ENCODE peak calls at places on chromosomes 5 and 9, in six cellular contexts. H, W, N, M, J and F are unnamed samples.

GRCh38 chr9:137423001-137423809 is at the start of the genes EXD3 and NOXA1:
- DNase-seq in W (peak), M (peak), J (peak), H (peak), N (peak), F (peak)

GRCh38 chr9:111949919-111950318 is 53.3 kb downstream of the UGCG start:
- DNase-seq in N (no peak), H (peak), J (no peak), W (no peak), M (no peak), F (no peak)

GRCh38 chr5:150641006-150641570 is 628 bp downstream of the SYNPO start:
- DNase-seq in N (no peak), H (peak), J (no peak), W (no peak), M (peak), F (no peak)

GRCh38 chr9:129640086-129640870 is 1.7 kb downstream of the ASB6 start:
- DNase-seq in W (no peak), H (peak), N (no peak), M (no peak), J (peak), F (no peak)

GRCh38 chr9:98854206-98854756 is 46.8 kb downstream of the GALNT12 start:
- DNase-seq in M (no peak), N (no peak), J (no peak), W (no peak), H (peak), F (no peak)

GRCh38 chr9:129145316-129145715 is 32.7 kb downstream of the IER5L start:
- DNase-seq in N (no peak), J (no peak), M (no peak), H (no peak), W (no peak), F (no peak)

GRCh38 chr5:92543246-92543645 is 1037.8 kb downstream of the NR2F1-AS1 start:
- DNase-seq in H (no peak), N (no peak), M (no peak), W (no peak), J (no peak), F (no peak)

GRCh38 chr5:42813533-42813932 is 1.8 kb upstream of the SELENOP start:
- DNase-seq in H (no peak), M (peak), J (no peak), N (peak), W (no peak), F (no peak)

GRCh38 chr5:59317023-59317771 is 576.3 kb downstream of the PDE4D start:
- DNase-seq in W (no peak), H (no peak), N (no peak), M (no peak), J (peak), F (no peak)

GRCh38 chr9:131752231-131752884 is 12.5 kb upstream of the RAPGEF1 start:
- DNase-seq in M (no peak), W (no peak), N (no peak), H (no peak), J (no peak), F (peak)

GRCh38 chr9:133918123-133918813 is 73.9 kb downstream of the VAV2 start:
- DNase-seq in N (no peak), H (peak), J (no peak), M (no peak), W (no peak), F (no peak)

GRCh38 chr5:14211818-14212799 is 69.0 kb downstream of the TRIO start:
- DNase-seq in W (no peak), N (no peak), M (no peak), H (no peak), J (no peak), F (peak)

GRCh38 chr5:81852277-81853004 is 101.5 kb upstream of the SSBP2 start:
- DNase-seq in H (peak), W (peak), J (no peak), N (peak), M (no peak), F (peak)

GRCh38 chr5:53923969-53924876 is 363.8 kb downstream of the NDUFS4 start:
- DNase-seq in W (no peak), M (no peak), J (no peak), H (peak), N (no peak), F (no peak)

GRCh38 chr5:89981871-89982773 is 427.4 kb downstream of the CETN3 start:
- DNase-seq in H (no peak), W (no peak), M (no peak), N (no peak), J (no peak), F (no peak)

GRCh38 chr5:1840741-1841521 is 39.7 kb downstream of the NDUFS6 start:
- DNase-seq in H (no peak), J (no peak), N (peak), W (no peak), M (no peak), F (no peak)

GRCh38 chr5:13478831-13479465 is 465.5 kb downstream of the DNAH5 start:
- DNase-seq in M (peak), W (no peak), N (peak), H (peak), J (peak), F (peak)

GRCh38 chr9:79542735-79543504 is 28.8 kb upstream of the TLE4 start:
- DNase-seq in H (no peak), J (no peak), N (no peak), M (no peak), W (no peak), F (no peak)

GRCh38 chr9:131045300-131046092 is 36.5 kb downstream of the LAMC3 start:
- DNase-seq in M (no peak), W (no peak), J (no peak), N (no peak), H (no peak), F (peak)

GRCh38 chr9:77018058-77019009 is 1.1 kb upstream of the FOXB2 start:
- DNase-seq in N (peak), J (no peak), W (no peak), M (no peak), H (no peak), F (no peak)

GRCh38 chr5:133848306-133848924 is 120.0 kb downstream of the C5orf15 start:
- DNase-seq in H (peak), W (no peak), M (peak), N (peak), J (peak), F (no peak)

GRCh38 chr5:32299059-32299677 is 13.6 kb downstream of the MTMR12 start:
- DNase-seq in M (no peak), H (no peak), W (no peak), N (no peak), J (no peak), F (peak)

GRCh38 chr5:95927927-95928723 is 33.5 kb downstream of the ELL2 start:
- DNase-seq in J (no peak), M (no peak), H (no peak), W (no peak), N (no peak), F (no peak)

GRCh38 chr9:27548055-27548741 is 18.6 kb upstream of the MOB3B start:
- DNase-seq in N (no peak), J (peak), H (peak), M (no peak), W (peak), F (peak)

GRCh38 chr9:134591082-134591571 is 50.5 kb upstream of the COL5A1 start:
- DNase-seq in W (no peak), N (no peak), H (no peak), J (no peak), M (no peak), F (no peak)

GRCh38 chr5:1266791-1267190 is 28.1 kb downstream of the TERT start:
- DNase-seq in N (no peak), W (no peak), M (no peak), H (no peak), J (no peak), F (no peak)

GRCh38 chr9:105979359-105979758 is 285.0 kb downstream of the TMEM38B start:
- DNase-seq in J (no peak), W (no peak), N (no peak), H (no peak), M (no peak), F (no peak)

GRCh38 chr5:59348189-59348588 is 545.3 kb downstream of the PDE4D start:
- DNase-seq in J (peak), H (no peak), N (no peak), M (peak), W (no peak), F (no peak)

GRCh38 chr5:174910245-174910737 is 185.9 kb downstream of the MSX2 start:
- DNase-seq in W (peak), J (peak), N (peak), H (peak), M (peak), F (peak)

GRCh38 chr5:1733369-1733768 is 66.3 kb downstream of the MRPL36 start:
- DNase-seq in J (no peak), W (no peak), N (peak), H (no peak), M (no peak), F (no peak)

GRCh38 chr9:9612755-9613154 is 1000.0 kb downstream of the PTPRD start:
- DNase-seq in H (no peak), J (no peak), W (no peak), M (no peak), N (no peak), F (no peak)

GRCh38 chr5:126969548-126969947 is 60.8 kb downstream of the MARCHF3 start:
- DNase-seq in W (no peak), H (no peak), M (no peak), N (no peak), J (no peak), F (peak)

GRCh38 chr5:72407541-72407940 is 87.4 kb downstream of the PTCD2 start:
- DNase-seq in W (no peak), M (no peak), J (peak), H (no peak), N (no peak), F (no peak)

GRCh38 chr5:135493406-135494180 is 41.4 kb upstream of the TIFAB start:
- DNase-seq in H (peak), J (peak), N (no peak), M (no peak), W (peak), F (no peak)

GRCh38 chr5:36298546-36298945 is 3.2 kb downstream of the RANBP3L start:
- DNase-seq in M (no peak), N (no peak), H (peak), W (no peak), J (no peak), F (no peak)

GRCh38 chr9:133710661-133711427 is 27.3 kb downstream of the SARDH start:
- DNase-seq in M (no peak), N (no peak), J (no peak), W (no peak), H (no peak), F (no peak)

GRCh38 chr9:137156567-137157375 is 13.1 kb downstream of the LRRC26 start:
- DNase-seq in H (no peak), J (no peak), N (peak), W (no peak), M (no peak), F (peak)

DNA sequence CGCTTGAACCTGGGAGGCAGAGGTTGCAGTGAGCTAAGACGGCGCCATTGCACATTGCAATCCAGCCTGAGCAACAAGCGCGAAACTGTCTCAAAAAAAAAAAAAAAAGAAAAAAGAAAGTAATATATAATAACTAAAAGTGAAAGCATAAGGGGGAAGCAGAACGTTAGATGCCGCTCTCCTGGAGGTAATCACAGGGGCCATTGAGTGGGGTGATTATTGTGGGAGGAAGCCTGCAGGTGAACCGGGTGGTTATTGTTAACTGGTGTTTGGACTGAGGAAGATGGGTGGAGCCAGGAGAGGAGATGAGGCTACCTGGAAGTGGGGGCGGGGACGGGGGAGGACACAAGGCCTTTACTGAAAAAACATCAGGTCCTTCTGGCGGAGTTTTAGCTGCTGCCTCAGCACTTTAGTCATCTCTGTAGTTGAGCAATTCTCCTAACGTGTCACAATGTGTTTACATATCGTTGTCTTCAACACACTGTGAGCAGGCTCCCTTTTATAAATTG is 5.3 kb upstream of the TJP2 start:
- DNase-seq in W (no peak), J (peak), H (peak), N (peak), M (peak), F (peak)
- H2AFZ ChIP-seq in W (no peak), J (no peak), H (no peak), N (no peak), M (no peak), F (no peak)

GRCh38 chr5:172667786-172668735 is 27.0 kb downstream of the NEURL1B start:
- DNase-seq in H (no peak), W (no peak), N (no peak), J (no peak), M (no peak), F (no peak)
- H2AFZ ChIP-seq in H (no peak), W (no peak), N (no peak), J (no peak), M (no peak), F (no peak)

DNA sequence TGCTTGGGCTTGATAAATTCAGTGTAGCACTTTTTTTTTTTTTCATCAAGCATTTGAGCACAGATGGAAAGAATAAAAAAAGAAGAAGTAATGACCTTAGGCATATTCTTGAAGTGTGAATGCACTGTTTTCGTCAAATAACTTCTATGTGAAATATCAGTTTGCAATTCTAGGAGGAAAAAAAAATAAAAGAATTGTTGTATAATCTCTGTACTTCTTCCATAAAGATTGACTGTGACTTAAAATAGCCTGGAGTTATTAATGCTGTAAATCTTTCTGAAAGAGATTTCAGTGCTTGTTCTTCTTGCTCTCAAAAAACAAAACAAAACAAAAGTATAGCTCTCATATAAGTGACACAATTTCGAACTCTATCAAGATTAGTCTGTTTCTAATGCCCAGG is 536.9 kb upstream of the ZNF608 start:
- DNase-seq in M (no peak), W (no peak), N (no peak), H (no peak), J (no peak), F (no peak)
- H2AFZ ChIP-seq in M (no peak), W (no peak), N (no peak), H (no peak), J (no peak), F (no peak)

GRCh38 chr9:93461810-93462209 is 8.4 kb upstream of the FAM120AOS start:
- DNase-seq in M (no peak), H (no peak), J (no peak), W (no peak), N (no peak), F (no peak)
- H2AFZ ChIP-seq in M (no peak), H (no peak), J (no peak), W (no peak), N (no peak), F (no peak)

GRCh38 chr9:8431505-8431904 is 631.9 kb upstream of the DMAC1 start:
- DNase-seq in H (no peak), M (no peak), J (no peak), W (no peak), N (no peak), F (no peak)
- H2AFZ ChIP-seq in H (no peak), M (no peak), J (no peak), W (no peak), N (no peak), F (no peak)

GRCh38 chr9:126790561-126790960 is 14.3 kb upstream of the ZBTB43 start:
- DNase-seq in J (no peak), H (no peak), W (no peak), N (no peak), M (no peak), F (no peak)

GRCh38 chr9:126796758-126797157 is 8.1 kb upstream of the ZBTB43 start:
- DNase-seq in N (no peak), M (peak), W (no peak), J (no peak), H (no peak), F (no peak)

GRCh38 chr9:126791406-126792230 is 13.2 kb upstream of the ZBTB43 start:
- DNase-seq in H (peak), J (peak), N (no peak), W (no peak), M (peak), F (no peak)

GRCh38 chr9:126794441-126794840 is 10.4 kb upstream of the ZBTB43 start:
- DNase-seq in W (no peak), H (no peak), M (no peak), J (no peak), N (no peak), F (no peak)

DNA sequence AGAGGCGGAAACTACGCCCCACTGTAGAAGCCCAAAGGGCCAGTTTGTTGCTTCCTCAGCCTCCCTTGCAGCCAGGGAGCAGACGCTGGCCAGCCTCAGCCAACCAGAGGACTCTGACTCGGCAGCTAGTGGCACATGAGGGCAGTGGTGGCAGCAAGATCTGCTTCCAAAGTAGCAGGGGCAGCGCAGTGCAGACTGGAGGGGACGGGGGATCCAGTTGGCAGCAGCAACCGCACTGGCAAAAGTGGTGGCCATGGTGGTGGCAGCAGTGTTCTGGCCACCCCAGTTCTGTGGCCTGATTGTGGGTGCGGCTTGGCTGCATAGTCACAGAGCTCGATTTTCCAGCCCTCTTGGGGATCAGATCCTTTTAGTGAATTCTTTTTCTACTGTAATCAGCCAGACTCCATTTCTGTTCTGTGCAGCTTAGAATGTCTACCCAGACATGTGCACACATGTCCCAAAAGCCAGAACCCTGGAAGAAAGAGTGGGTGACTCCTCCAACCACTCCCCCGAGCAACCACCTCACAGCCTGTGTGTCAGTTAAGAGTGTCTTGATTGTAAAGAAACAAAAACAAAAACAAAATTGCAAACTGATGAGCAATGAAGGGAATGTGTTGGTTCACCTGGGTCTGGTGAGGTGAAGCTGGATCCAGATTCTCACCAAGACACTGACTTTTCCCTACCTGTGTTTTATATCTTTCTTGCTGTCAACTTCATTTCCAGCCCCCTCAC is 11.0 kb upstream of the ZBTB43 start:
- DNase-seq in W (no peak), H (no peak), J (peak), M (no peak), N (no peak), F (no peak)
- H2AFZ ChIP-seq in W (no peak), H (no peak), J (peak), M (no peak), N (no peak), F (no peak)

DNA sequence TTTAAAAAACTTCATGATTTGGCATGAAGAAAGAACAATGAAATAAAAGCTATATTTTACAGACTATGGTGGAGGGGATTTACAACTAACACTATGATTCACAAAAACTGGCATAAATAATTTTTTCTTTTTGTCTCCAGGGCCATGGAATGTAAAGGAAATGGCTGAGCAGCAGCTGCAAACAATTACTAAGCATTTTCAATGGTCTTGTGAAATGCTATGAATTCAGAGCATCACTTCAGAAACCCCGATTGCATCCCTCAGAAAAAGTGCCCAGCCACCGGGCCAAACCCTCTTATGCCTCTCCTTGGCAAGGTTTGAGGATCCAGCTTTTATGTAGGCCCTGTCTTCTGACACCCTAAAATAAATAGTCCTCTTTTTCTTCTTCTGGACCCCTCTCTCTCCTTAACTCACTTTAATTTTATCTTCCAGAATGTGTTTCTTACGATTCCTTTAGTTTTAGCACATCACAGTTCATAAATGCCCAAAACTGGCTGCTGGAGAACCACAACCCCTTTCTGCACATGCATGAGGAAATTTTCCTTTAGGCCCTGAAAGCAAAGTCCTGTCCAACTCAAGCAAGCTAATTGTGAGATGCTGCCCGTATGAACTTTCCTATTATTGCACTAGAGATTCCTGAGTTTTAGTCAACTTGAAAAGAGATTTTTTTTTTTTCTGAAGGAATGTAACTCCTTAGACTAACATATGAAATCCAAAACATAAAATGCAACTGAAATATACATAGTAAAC is 51.9 kb upstream of the DAB2 start:
- DNase-seq in H (peak), N (no peak), J (no peak), W (no peak), M (no peak), F (no peak)
- H2AFZ ChIP-seq in H (peak), N (no peak), J (no peak), W (no peak), M (no peak), F (no peak)

GRCh38 chr5:33316773-33317172 is 124.0 kb upstream of the TARS1 start:
- DNase-seq in N (no peak), W (no peak), H (peak), M (no peak), J (peak), F (no peak)

GRCh38 chr5:33317271-33317670 is 123.5 kb upstream of the TARS1 start:
- DNase-seq in N (no peak), M (no peak), J (no peak), H (peak), W (no peak), F (no peak)

GRCh38 chr5:33312631-33313030 is 128.1 kb upstream of the TARS1 start:
- DNase-seq in H (peak), N (no peak), J (no peak), M (no peak), W (no peak), F (no peak)

GRCh38 chr5:33313150-33313549 is 127.6 kb upstream of the TARS1 start:
- DNase-seq in J (peak), M (no peak), W (peak), N (no peak), H (peak), F (no peak)

GRCh38 chr5:33315170-33315569 is 125.6 kb upstream of the TARS1 start:
- DNase-seq in N (no peak), H (peak), W (no peak), M (no peak), J (no peak), F (no peak)
- H2AFZ ChIP-seq in N (no peak), H (no peak), W (no peak), M (no peak), J (peak), F (peak)